ENCODE peak calls at places on chromosomes 4 and X, in four cellular contexts. S, M, E and T are unnamed samples.

GRCh38 chr4:99209671-99210070 is 9.4 kb downstream of the ADH6 start:
- DNase-seq in S (peak), M (no peak), E (no peak), T (no peak)

GRCh38 chrX:153794897-153795816 is 689 bp downstream of the SSR4 start:
- DNase-seq in S (peak), M (no peak), E (no peak), T (no peak)

GRCh38 chr4:189500970-189501369 is 439.7 kb upstream of the FRG1 start:
- DNase-seq in S (no peak), M (no peak), E (no peak), T (no peak)

GRCh38 chr4:140158234-140159030 is 4.4 kb upstream of the MAML3 start:
- DNase-seq in S (peak), M (no peak), E (no peak), T (no peak)

GRCh38 chr4:134533068-134533467 is 331.5 kb upstream of the PABPC4L start:
- DNase-seq in S (no peak), M (no peak), E (no peak), T (no peak)

GRCh38 chrX:72621163-72621562 is 48.5 kb upstream of the HDAC8 start:
- DNase-seq in S (no peak), M (no peak), E (no peak), T (no peak)

GRCh38 chr4:36183665-36184393 is 60.5 kb downstream of the ARAP2 start:
- DNase-seq in S (no peak), M (no peak), E (no peak), T (no peak)

GRCh38 chrX:124103966-124104365 is 142.5 kb downstream of the STAG2 start:
- DNase-seq in S (no peak), M (no peak), E (no peak), T (no peak)

GRCh38 chr4:84573738-84574720 is 8.9 kb upstream of the CDS1 start:
- DNase-seq in S (no peak), M (no peak), E (no peak), T (no peak)

GRCh38 chrX:80667967-80668366 is 141.7 kb downstream of the BRWD3 start:
- DNase-seq in S (no peak), M (no peak), E (no peak), T (no peak)

GRCh38 chrX:153668423-153669173 is 5.0 kb downstream of the PNCK start:
- DNase-seq in S (no peak), M (peak), E (no peak), T (no peak)

GRCh38 chr4:123581802-123582201 is 185.2 kb downstream of the SPRY1 start:
- DNase-seq in S (no peak), M (no peak), E (no peak), T (no peak)

GRCh38 chr4:184949020-184949419 is 69.3 kb upstream of the HELT start:
- DNase-seq in S (no peak), M (no peak), E (no peak), T (no peak)

GRCh38 chrX:129262912-129263311 is 260.4 kb downstream of the SMARCA1 start:
- DNase-seq in S (no peak), M (no peak), E (no peak), T (no peak)

GRCh38 chr4:4837921-4838601 is 21.4 kb upstream of the MSX1 start:
- DNase-seq in S (no peak), M (no peak), E (no peak), T (no peak)

GRCh38 chr4:169135776-169136175 is 125.7 kb upstream of the CBR4 start:
- DNase-seq in S (peak), M (no peak), E (no peak), T (no peak)

GRCh38 chr4:84583871-84584373 is 995 bp downstream of the CDS1 start:
- DNase-seq in S (no peak), M (no peak), E (no peak), T (no peak)

GRCh38 chr4:75696036-75696435 is 22.8 kb upstream of the G3BP2 start:
- DNase-seq in S (no peak), M (no peak), E (no peak), T (no peak)

DNA sequence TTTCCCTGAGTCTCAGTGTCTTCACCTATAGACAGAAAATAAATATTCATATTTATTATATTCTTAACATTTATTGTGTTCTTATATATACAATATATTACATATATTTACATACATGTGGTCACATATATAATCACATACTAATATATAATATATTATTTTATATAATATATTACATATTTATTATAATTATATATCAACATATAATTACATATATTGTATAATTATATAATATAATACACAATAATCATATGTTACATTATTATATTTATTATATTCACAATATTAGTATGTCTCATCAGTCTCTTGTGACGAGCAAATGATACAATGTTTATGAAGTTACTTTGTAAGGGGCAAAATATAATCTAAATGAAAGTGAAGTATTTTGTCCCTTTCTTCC is 87.7 kb downstream of the KDR start:
- DNase-seq in S (no peak), M (no peak), E (no peak), T (no peak)
- H3K4me3 ChIP-seq in S (no peak), M (no peak), E (no peak), T (no peak)

GRCh38 chrX:1045680-1046314 is 166.7 kb downstream of the CRLF2 start:
- DNase-seq in S (no peak), M (no peak), E (no peak), T (no peak)

GRCh38 chrX:1052021-1052420 is 160.4 kb downstream of the CRLF2 start:
- DNase-seq in S (no peak), M (no peak), E (no peak), T (no peak)

GRCh38 chrX:1053072-1053471 is 159.4 kb downstream of the CRLF2 start:
- DNase-seq in S (no peak), M (no peak), E (no peak), T (no peak)

DNA sequence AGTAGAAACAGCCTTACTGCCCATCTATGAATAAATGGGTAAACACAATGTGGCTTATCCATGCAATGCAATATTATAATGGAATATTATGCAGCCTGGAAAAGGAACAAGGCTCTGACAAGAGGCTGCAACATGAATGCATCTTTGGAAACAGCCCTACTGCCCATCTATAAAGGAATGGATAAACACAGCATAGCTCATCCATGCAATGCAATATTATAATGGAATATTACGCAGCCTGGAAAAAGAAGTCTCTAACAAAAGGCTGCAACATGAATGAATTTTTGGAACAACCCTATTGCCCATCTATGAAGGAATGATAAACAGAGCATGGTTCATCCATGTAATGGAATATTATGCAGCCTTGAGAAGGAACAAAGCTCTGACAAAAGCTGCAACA is 161.0 kb downstream of the CRLF2 start:
- DNase-seq in S (no peak), M (no peak), E (no peak), T (no peak)
- H3K4me3 ChIP-seq in S (no peak), M (no peak), E (no peak), T (no peak)

DNA sequence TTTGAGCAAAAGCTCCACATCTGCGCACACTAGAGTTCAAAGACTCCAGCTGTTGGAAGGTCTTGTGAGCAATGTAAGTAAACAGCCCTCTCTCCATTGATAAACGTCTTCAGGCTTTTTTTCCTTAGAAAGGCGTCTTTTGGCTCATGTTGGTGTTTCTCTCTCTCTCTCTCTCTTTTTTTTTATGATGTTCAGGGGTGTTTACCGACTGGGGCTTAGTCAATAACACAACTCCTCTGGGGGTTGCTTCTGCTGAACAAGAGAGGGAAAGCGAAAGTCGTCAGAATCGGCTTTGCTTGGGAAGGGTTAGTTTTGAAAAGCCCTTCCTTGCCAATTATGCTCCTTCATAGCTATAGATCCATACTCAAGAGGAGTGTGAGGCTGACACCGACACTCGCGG is 53.1 kb upstream of the C1QTNF7 start:
- DNase-seq in S (no peak), M (no peak), E (no peak), T (no peak)
- H3K4me3 ChIP-seq in S (no peak), M (no peak), E (no peak), T (no peak)

GRCh38 chr4:65668201-65669007 is 1.9 kb downstream of the EPHA5 start:
- DNase-seq in S (peak), M (peak), E (no peak), T (no peak)

GRCh38 chr4:65669008-65669971 is 999 bp downstream of the EPHA5 start:
- DNase-seq in S (peak), M (peak), E (no peak), T (no peak)

GRCh38 chr4:65669981-65670330 is 333 bp downstream of the EPHA5 start:
- DNase-seq in S (no peak), M (no peak), E (no peak), T (no peak)

GRCh38 chr4:65671402-65671801 is 1.1 kb upstream of the EPHA5 start:
- DNase-seq in S (no peak), M (no peak), E (no peak), T (no peak)

GRCh38 chr4:65670331-65671031 is at the start of gene EPHA5:
- DNase-seq in S (peak), M (peak), E (no peak), T (no peak)
- H3K4me3 ChIP-seq in S (peak), M (peak), E (no peak), T (no peak)

GRCh38 chr4:56410247-56410646 is 23.0 kb upstream of the AASDH start:
- DNase-seq in S (peak), M (no peak), E (peak), T (no peak)
- H3K4me3 ChIP-seq in S (peak), M (peak), E (no peak), T (no peak)

GRCh38 chrX:40097492-40098263 is at the start of gene BCOR:
- DNase-seq in S (peak), M (peak), E (no peak), T (no peak)

GRCh38 chrX:40100537-40101429 is 3.0 kb upstream of the BCOR start:
- DNase-seq in S (no peak), M (no peak), E (no peak), T (no peak)

GRCh38 chrX:40100141-40100536 is 2.4 kb upstream of the BCOR start:
- DNase-seq in S (no peak), M (peak), E (no peak), T (no peak)

GRCh38 chrX:40098264-40099045 is 697 bp upstream of the BCOR start:
- DNase-seq in S (peak), M (no peak), E (no peak), T (no peak)

DNA sequence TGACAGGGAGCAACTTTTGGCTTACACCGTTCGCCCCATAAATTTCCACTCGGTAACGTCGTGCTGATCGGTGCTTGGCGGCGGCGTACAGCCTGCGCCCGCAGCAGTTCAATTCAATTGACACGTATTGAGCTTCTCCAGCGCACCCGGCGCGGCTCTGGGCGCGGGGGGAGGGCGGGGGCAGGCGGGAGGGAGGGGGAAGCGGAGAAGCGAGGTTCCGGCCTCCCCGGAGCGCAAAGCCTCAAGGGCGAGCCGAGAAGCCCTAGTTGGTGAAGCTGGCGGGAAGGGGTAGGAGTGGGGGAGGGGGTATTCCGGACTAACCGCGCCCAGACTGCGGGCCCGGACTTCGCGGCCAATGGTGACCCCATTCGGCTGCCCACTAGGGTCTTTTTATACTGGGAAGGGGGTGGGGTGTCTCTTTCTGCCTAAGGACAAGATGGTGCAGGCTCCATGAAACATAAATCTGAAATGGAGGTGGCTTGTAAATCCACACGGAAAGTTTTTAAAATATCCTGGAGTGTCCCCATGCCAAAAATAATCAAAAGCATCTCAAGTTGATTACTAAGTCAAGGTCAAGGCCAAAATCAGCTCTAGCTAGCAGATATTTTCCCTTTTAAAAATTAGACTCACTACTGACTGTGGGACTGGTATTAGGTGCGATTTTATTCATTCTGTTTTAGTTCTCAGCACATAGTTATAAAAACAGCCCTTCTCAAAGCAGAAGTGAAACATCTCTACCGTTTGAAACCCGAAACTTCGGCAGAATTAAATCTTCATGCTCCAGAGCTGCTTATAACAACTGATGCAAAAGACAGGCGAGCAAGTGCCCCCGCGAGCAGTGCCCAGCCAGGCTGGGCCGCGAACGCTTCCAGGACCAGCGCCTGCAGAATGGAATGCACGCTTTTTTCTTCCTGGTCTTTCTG is 1.5 kb upstream of the BCOR start:
- DNase-seq in S (no peak), M (peak), E (no peak), T (peak)
- H3K4me3 ChIP-seq in S (peak), M (no peak), E (peak), T (peak)

DNA sequence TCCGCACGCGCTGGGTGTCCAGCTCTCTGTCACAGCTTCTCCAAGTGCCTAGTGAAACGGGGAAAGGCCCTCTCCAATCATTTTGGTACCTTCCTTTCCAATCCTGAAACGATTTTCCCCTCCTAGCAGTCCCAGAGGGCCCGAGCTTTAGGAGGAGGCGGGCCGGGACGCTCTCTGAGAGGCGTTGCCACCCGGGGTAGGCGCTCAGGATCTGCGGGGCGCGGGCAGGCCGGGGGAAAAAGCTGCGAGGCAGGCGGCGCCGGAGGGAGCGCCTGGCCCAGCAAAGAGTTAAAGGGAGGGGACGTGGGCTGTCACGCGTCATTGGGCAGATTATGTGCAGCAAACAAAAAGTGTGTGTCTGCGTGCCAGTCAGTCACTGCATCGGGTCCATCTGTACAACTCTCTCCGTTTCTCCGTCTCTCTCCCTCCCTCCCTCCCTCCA is at the start of gene PRDM8:
- DNase-seq in S (no peak), M (peak), E (no peak), T (no peak)
- H3K4me3 ChIP-seq in S (peak), M (no peak), E (no peak), T (no peak)

GRCh38 chrX:107714196-107714811 is 61.3 kb downstream of the TSC22D3 start:
- DNase-seq in S (no peak), M (no peak), E (no peak), T (no peak)
- H3K4me3 ChIP-seq in S (no peak), M (peak), E (no peak), T (peak)

GRCh38 chr4:39754309-39754708 is 56.4 kb downstream of the UBE2K start:
- DNase-seq in S (no peak), M (no peak), E (no peak), T (no peak)
- H3K4me3 ChIP-seq in S (no peak), M (no peak), E (no peak), T (no peak)